ENCODE peak calls at places on chromosomes 1 and 21, in four cellular contexts. One of them, this sample, is unnamed.

GRCh38 chr1:184393924-184394323 is 7.1 kb downstream of the C1orf21 start:
- DNase-seq in fibroblast of lung: peak
- DNase-seq in fibroblast of mammary gland: peak
- DNase-seq in psoas muscle: no peak
- DNase-seq in this sample: no peak

GRCh38 chr21:45624356-45624854 is 19.1 kb upstream of the PCBP3 start:
- DNase-seq in fibroblast of lung: no peak
- DNase-seq in fibroblast of mammary gland: no peak
- DNase-seq in psoas muscle: no peak
- DNase-seq in this sample: no peak

GRCh38 chr1:10128081-10128765 is 82.1 kb upstream of the KIF1B start:
- DNase-seq in fibroblast of lung: no peak
- DNase-seq in fibroblast of mammary gland: no peak
- DNase-seq in psoas muscle: no peak
- DNase-seq in this sample: no peak

GRCh38 chr1:167333114-167333513 is 112.4 kb downstream of the POU2F1 start:
- DNase-seq in fibroblast of lung: no peak
- DNase-seq in fibroblast of mammary gland: no peak
- DNase-seq in psoas muscle: no peak
- DNase-seq in this sample: no peak

GRCh38 chr1:20602851-20603450 is 14.1 kb downstream of the CDA start:
- DNase-seq in fibroblast of lung: peak
- DNase-seq in fibroblast of mammary gland: no peak
- DNase-seq in psoas muscle: no peak
- DNase-seq in this sample: no peak

GRCh38 chr1:180896161-180896560 is 16.5 kb upstream of the KIAA1614 start:
- DNase-seq in fibroblast of lung: no peak
- DNase-seq in fibroblast of mammary gland: no peak
- DNase-seq in psoas muscle: no peak
- DNase-seq in this sample: no peak

GRCh38 chr1:15681346-15682290 is 2.5 kb upstream of the PLEKHM2 start:
- DNase-seq in fibroblast of lung: no peak
- DNase-seq in fibroblast of mammary gland: peak
- DNase-seq in psoas muscle: peak
- DNase-seq in this sample: no peak

GRCh38 chr1:60952566-60953215 is 129.7 kb upstream of the NFIA start:
- DNase-seq in fibroblast of lung: no peak
- DNase-seq in fibroblast of mammary gland: no peak
- DNase-seq in psoas muscle: no peak
- DNase-seq in this sample: no peak

GRCh38 chr1:161069731-161070270 is at the start of gene ARHGAP30:
- DNase-seq in fibroblast of lung: no peak
- DNase-seq in fibroblast of mammary gland: no peak
- DNase-seq in psoas muscle: peak
- DNase-seq in this sample: peak

GRCh38 chr1:9179450-9179849 is 50.5 kb upstream of the GPR157 start:
- DNase-seq in fibroblast of lung: no peak
- DNase-seq in fibroblast of mammary gland: no peak
- DNase-seq in psoas muscle: no peak
- DNase-seq in this sample: no peak

GRCh38 chr1:227945891-227946623 is 1.7 kb downstream of the WNT9A start:
- DNase-seq in fibroblast of lung: peak
- DNase-seq in fibroblast of mammary gland: peak
- DNase-seq in psoas muscle: peak
- DNase-seq in this sample: peak

GRCh38 chr21:35107520-35107919 is 58.4 kb upstream of the RUNX1 start:
- DNase-seq in fibroblast of lung: no peak
- DNase-seq in fibroblast of mammary gland: no peak
- DNase-seq in psoas muscle: no peak
- DNase-seq in this sample: no peak

GRCh38 chr1:65164633-65165032 is 16.6 kb downstream of the AK4 start:
- DNase-seq in fibroblast of lung: no peak
- DNase-seq in fibroblast of mammary gland: peak
- DNase-seq in psoas muscle: no peak
- DNase-seq in this sample: no peak

GRCh38 chr1:167739752-167740151 is 18.0 kb downstream of the MPZL1 start:
- DNase-seq in fibroblast of lung: no peak
- DNase-seq in fibroblast of mammary gland: no peak
- DNase-seq in psoas muscle: no peak
- DNase-seq in this sample: no peak

GRCh38 chr1:232925421-232926202 is 24.8 kb upstream of the NTPCR start:
- DNase-seq in fibroblast of lung: no peak
- DNase-seq in fibroblast of mammary gland: no peak
- DNase-seq in psoas muscle: no peak
- DNase-seq in this sample: no peak

GRCh38 chr1:198660341-198661056 is 21.7 kb downstream of the PTPRC start:
- DNase-seq in fibroblast of lung: no peak
- DNase-seq in fibroblast of mammary gland: no peak
- DNase-seq in psoas muscle: no peak
- DNase-seq in this sample: no peak

GRCh38 chr1:35288761-35289160 is 20.3 kb downstream of the ZMYM4 start:
- DNase-seq in fibroblast of lung: peak
- DNase-seq in fibroblast of mammary gland: peak
- DNase-seq in psoas muscle: no peak
- DNase-seq in this sample: no peak

GRCh38 chr1:165169729-165170128 is 186.8 kb downstream of the LMX1A start:
- DNase-seq in fibroblast of lung: no peak
- DNase-seq in fibroblast of mammary gland: no peak
- DNase-seq in psoas muscle: no peak
- DNase-seq in this sample: no peak

GRCh38 chr1:234962340-234962989 is 166.2 kb downstream of the TOMM20 start:
- DNase-seq in fibroblast of lung: peak
- DNase-seq in fibroblast of mammary gland: peak
- DNase-seq in psoas muscle: no peak
- DNase-seq in this sample: no peak

GRCh38 chr1:241934181-241934815 is 23.3 kb upstream of the BECN2 start:
- DNase-seq in fibroblast of lung: peak
- DNase-seq in fibroblast of mammary gland: peak
- DNase-seq in psoas muscle: no peak
- DNase-seq in this sample: no peak

GRCh38 chr1:30929135-30929889 is 20.8 kb upstream of the SDC3 start:
- DNase-seq in fibroblast of lung: peak
- DNase-seq in fibroblast of mammary gland: peak
- DNase-seq in psoas muscle: no peak
- DNase-seq in this sample: no peak

GRCh38 chr1:238061967-238062613 is 171.4 kb upstream of the ZP4 start:
- DNase-seq in fibroblast of lung: peak
- DNase-seq in fibroblast of mammary gland: peak
- DNase-seq in psoas muscle: no peak
- DNase-seq in this sample: no peak

GRCh38 chr1:99673285-99673684 is 27.4 kb downstream of the PALMD start:
- DNase-seq in fibroblast of lung: no peak
- DNase-seq in fibroblast of mammary gland: no peak
- DNase-seq in psoas muscle: no peak
- DNase-seq in this sample: no peak

GRCh38 chr1:245225709-245226464 is 71.1 kb downstream of the KIF26B start:
- DNase-seq in fibroblast of lung: no peak
- DNase-seq in fibroblast of mammary gland: no peak
- DNase-seq in psoas muscle: no peak
- DNase-seq in this sample: no peak

GRCh38 chr1:116365857-116366256 is 7.2 kb upstream of the ATP1A1 start:
- DNase-seq in fibroblast of lung: no peak
- DNase-seq in fibroblast of mammary gland: no peak
- DNase-seq in psoas muscle: no peak
- DNase-seq in this sample: no peak

GRCh38 chr21:36818051-36818450 is 119.1 kb downstream of the SIM2 start:
- DNase-seq in fibroblast of lung: no peak
- DNase-seq in fibroblast of mammary gland: no peak
- DNase-seq in psoas muscle: no peak
- DNase-seq in this sample: no peak

GRCh38 chr1:221174598-221174997 is 295.4 kb downstream of the HLX start:
- DNase-seq in fibroblast of lung: peak
- DNase-seq in fibroblast of mammary gland: no peak
- DNase-seq in psoas muscle: peak
- DNase-seq in this sample: peak

GRCh38 chr21:44405948-44406872 is 49.1 kb upstream of the LRRC3 start:
- DNase-seq in fibroblast of lung: peak
- DNase-seq in fibroblast of mammary gland: peak
- DNase-seq in psoas muscle: no peak
- DNase-seq in this sample: no peak

GRCh38 chr1:22252902-22253790 is 110.2 kb upstream of the WNT4 start:
- DNase-seq in fibroblast of lung: no peak
- DNase-seq in fibroblast of mammary gland: no peak
- DNase-seq in psoas muscle: no peak
- DNase-seq in this sample: no peak

GRCh38 chr21:33025106-33025470 is 647 bp upstream of the OLIG2 start:
- DNase-seq in fibroblast of lung: no peak
- DNase-seq in fibroblast of mammary gland: no peak
- DNase-seq in psoas muscle: no peak
- DNase-seq in this sample: no peak

GRCh38 chr21:33026299-33026858 is 644 bp downstream of the OLIG2 start:
- DNase-seq in fibroblast of lung: no peak
- DNase-seq in fibroblast of mammary gland: no peak
- DNase-seq in psoas muscle: no peak
- DNase-seq in this sample: no peak

GRCh38 chr21:33024278-33025103 is 1.2 kb upstream of the OLIG2 start:
- DNase-seq in fibroblast of lung: no peak
- DNase-seq in fibroblast of mammary gland: no peak
- DNase-seq in psoas muscle: no peak
- DNase-seq in this sample: no peak

GRCh38 chr21:33026878-33027400 is 1.2 kb downstream of the OLIG2 start:
- DNase-seq in fibroblast of lung: peak
- DNase-seq in fibroblast of mammary gland: peak
- DNase-seq in psoas muscle: no peak
- DNase-seq in this sample: no peak

DNA sequence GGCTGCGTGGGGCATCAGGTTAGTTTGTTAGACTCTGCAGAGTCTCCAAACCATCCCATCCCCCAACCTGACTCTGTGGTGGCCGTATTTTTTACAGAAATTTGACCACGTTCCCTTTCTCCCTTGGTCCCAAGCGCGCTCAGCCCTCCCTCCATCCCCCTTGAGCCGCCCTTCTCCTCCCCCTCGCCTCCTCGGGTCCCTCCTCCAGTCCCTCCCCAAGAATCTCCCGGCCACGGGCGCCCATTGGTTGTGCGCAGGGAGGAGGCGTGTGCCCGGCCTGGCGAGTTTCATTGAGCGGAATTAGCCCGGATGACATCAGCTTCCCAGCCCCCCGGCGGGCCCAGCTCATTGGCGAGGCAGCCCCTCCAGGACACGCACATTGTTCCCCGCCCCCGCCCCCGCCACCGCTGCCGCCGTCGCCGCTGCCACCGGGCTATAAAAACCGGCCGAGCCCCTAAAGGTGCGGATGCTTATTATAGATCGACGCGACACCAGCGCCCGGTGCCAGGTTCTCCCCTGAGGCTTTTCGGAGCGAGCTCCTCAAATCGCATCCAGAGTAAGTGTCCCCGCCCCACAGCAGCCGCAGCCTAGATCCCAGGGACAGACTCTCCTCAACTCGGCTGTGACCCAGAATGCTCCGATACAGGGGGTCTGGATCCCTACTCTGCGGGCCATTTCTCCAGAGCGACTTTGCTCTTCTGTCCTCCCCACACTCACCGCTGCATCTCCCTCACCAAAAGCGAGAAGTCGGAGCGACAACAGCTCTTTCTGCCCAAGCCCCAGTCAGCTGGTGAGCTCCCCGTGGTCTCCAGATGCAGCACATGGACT is at the start of gene OLIG2:
- DNase-seq in fibroblast of lung: peak
- DNase-seq in fibroblast of mammary gland: no peak
- DNase-seq in psoas muscle: no peak
- DNase-seq in this sample: no peak
- H3K4me3 ChIP-seq in fibroblast of lung: no peak
- H3K4me3 ChIP-seq in fibroblast of mammary gland: no peak
- H3K4me3 ChIP-seq in psoas muscle: peak
- H3K4me3 ChIP-seq in this sample: peak

DNA sequence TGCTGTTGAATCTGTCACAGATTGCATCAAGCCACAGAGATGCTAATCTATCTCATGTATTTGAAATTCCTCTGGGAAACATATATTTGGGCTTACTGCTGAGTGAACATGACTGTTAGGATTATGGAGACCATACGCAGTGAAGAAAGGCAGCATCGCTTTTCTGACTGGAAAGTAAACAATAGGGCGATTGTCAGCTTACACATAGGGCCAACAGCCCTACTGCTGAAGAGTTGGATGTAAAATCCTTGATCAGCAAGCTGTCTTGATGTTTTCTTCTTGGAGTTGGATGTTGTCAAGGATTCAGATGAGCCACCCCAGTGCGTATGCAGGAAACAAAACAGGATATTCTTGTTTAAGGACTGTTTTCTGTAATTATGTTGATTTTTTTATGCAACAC is 368.6 kb upstream of the ADGRL2 start:
- DNase-seq in fibroblast of lung: no peak
- DNase-seq in fibroblast of mammary gland: no peak
- DNase-seq in psoas muscle: no peak
- DNase-seq in this sample: no peak
- H3K4me3 ChIP-seq in fibroblast of lung: no peak
- H3K4me3 ChIP-seq in fibroblast of mammary gland: no peak
- H3K4me3 ChIP-seq in psoas muscle: no peak
- H3K4me3 ChIP-seq in this sample: no peak

GRCh38 chr1:37036667-37037053 is 2.3 kb upstream of the GRIK3 start:
- DNase-seq in fibroblast of lung: no peak
- DNase-seq in fibroblast of mammary gland: no peak
- DNase-seq in psoas muscle: no peak
- DNase-seq in this sample: no peak
- H3K4me3 ChIP-seq in fibroblast of lung: no peak
- H3K4me3 ChIP-seq in fibroblast of mammary gland: no peak
- H3K4me3 ChIP-seq in psoas muscle: no peak
- H3K4me3 ChIP-seq in this sample: no peak

GRCh38 chr1:37998913-37999433 is 6.3 kb downstream of the FHL3 start:
- DNase-seq in fibroblast of lung: no peak
- DNase-seq in fibroblast of mammary gland: no peak
- DNase-seq in psoas muscle: peak
- DNase-seq in this sample: no peak

GRCh38 chr1:37998089-37998808 is 7.1 kb downstream of the FHL3 start:
- DNase-seq in fibroblast of lung: no peak
- DNase-seq in fibroblast of mammary gland: no peak
- DNase-seq in psoas muscle: no peak
- DNase-seq in this sample: no peak

GRCh38 chr1:37995773-37996379 is 6.1 kb upstream of the SF3A3 start:
- DNase-seq in fibroblast of lung: peak
- DNase-seq in fibroblast of mammary gland: peak
- DNase-seq in psoas muscle: peak
- DNase-seq in this sample: peak

GRCh38 chr1:37997256-37998088 is 7.7 kb upstream of the SF3A3 start:
- DNase-seq in fibroblast of lung: no peak
- DNase-seq in fibroblast of mammary gland: no peak
- DNase-seq in psoas muscle: no peak
- DNase-seq in this sample: no peak

GRCh38 chr1:37994886-37995566 is 5.2 kb upstream of the SF3A3 start:
- DNase-seq in fibroblast of lung: no peak
- DNase-seq in fibroblast of mammary gland: no peak
- DNase-seq in psoas muscle: peak
- DNase-seq in this sample: no peak
- H3K4me3 ChIP-seq in fibroblast of lung: no peak
- H3K4me3 ChIP-seq in fibroblast of mammary gland: peak
- H3K4me3 ChIP-seq in psoas muscle: peak
- H3K4me3 ChIP-seq in this sample: peak

GRCh38 chr1:236403905-236404696 is 10.0 kb downstream of the EDARADD start:
- DNase-seq in fibroblast of lung: no peak
- DNase-seq in fibroblast of mammary gland: no peak
- DNase-seq in psoas muscle: no peak
- DNase-seq in this sample: no peak
- H3K4me3 ChIP-seq in fibroblast of lung: no peak
- H3K4me3 ChIP-seq in fibroblast of mammary gland: no peak
- H3K4me3 ChIP-seq in psoas muscle: no peak
- H3K4me3 ChIP-seq in this sample: no peak

GRCh38 chr1:163633366-163633765 is 311.6 kb downstream of the NUF2 start:
- DNase-seq in fibroblast of lung: no peak
- DNase-seq in fibroblast of mammary gland: no peak
- DNase-seq in psoas muscle: no peak
- DNase-seq in this sample: no peak
- H3K4me3 ChIP-seq in fibroblast of lung: no peak
- H3K4me3 ChIP-seq in fibroblast of mammary gland: no peak
- H3K4me3 ChIP-seq in psoas muscle: no peak
- H3K4me3 ChIP-seq in this sample: no peak

GRCh38 chr21:38440746-38441145 is 57.5 kb downstream of the ERG start:
- DNase-seq in fibroblast of lung: peak
- DNase-seq in fibroblast of mammary gland: peak
- DNase-seq in psoas muscle: no peak
- DNase-seq in this sample: no peak
- H3K4me3 ChIP-seq in fibroblast of lung: no peak
- H3K4me3 ChIP-seq in fibroblast of mammary gland: no peak
- H3K4me3 ChIP-seq in psoas muscle: no peak
- H3K4me3 ChIP-seq in this sample: no peak

This sample was measured in left ventricle myocardium inferior.